ENCODE peak calls at places on chromosomes 3 and 15, in six cellular contexts. X is body of pancreas, Z is IMR-90, Q is stomach, T is Peyer's patch, D is sigmoid colon. I is an unnamed sample.

GRCh38 chr3:58612825-58613224 is 35.6 kb upstream of the FAM107A start:
- DNase-seq in T (no peak), D (no peak), Q (no peak), X (no peak), Z (no peak), I (no peak)

GRCh38 chr3:136751259-136752045 is 726 bp downstream of the STAG1 start:
- DNase-seq in X (peak; percentile 77), D (peak; percentile 87), Q (peak; percentile 81), T (peak; percentile 52), Z (peak; percentile 73), I (peak; percentile 89)

GRCh38 chr3:59605944-59606534 is 556.2 kb upstream of the CFAP20DC start:
- DNase-seq in X (no peak), D (no peak), T (no peak), Z (no peak), Q (no peak), I (no peak)

GRCh38 chr3:49222002-49222401 is 50.6 kb downstream of the KLHDC8B start:
- DNase-seq in D (no peak), Z (no peak), T (no peak), X (no peak), Q (no peak), I (no peak)

GRCh38 chr3:107222927-107223326 is 154.3 kb upstream of the CCDC54 start:
- DNase-seq in Q (no peak), D (no peak), X (no peak), Z (peak; percentile 88), T (no peak), I (no peak)

GRCh38 chr3:186004671-186005070 is 66.9 kb upstream of the TRA2B start:
- DNase-seq in Z (no peak), T (no peak), Q (no peak), X (no peak), D (no peak), I (no peak)

GRCh38 chr3:129233538-129233937 is 15.9 kb upstream of the COPG1 start:
- DNase-seq in Z (no peak), Q (peak; percentile 31), T (peak; percentile 85), D (peak; percentile 78), X (no peak), I (peak; percentile 78)

GRCh38 chr3:173092038-173092437 is 49.0 kb downstream of the SPATA16 start:
- DNase-seq in X (no peak), Q (no peak), T (no peak), Z (no peak), D (no peak), I (no peak)

GRCh38 chr3:58052373-58053273 is 44.4 kb downstream of the FLNB start:
- DNase-seq in D (peak; percentile 94), Q (peak; percentile 78), X (peak; percentile 70), T (peak; percentile 44), Z (peak; percentile 99), I (peak; percentile 93)

GRCh38 chr15:94749848-94750617 is 518.7 kb downstream of the MCTP2 start:
- DNase-seq in X (no peak), Z (no peak), D (peak; percentile 66), Q (no peak), T (no peak), I (no peak)

GRCh38 chr3:135992072-135992471 is 26.5 kb downstream of the PPP2R3A start:
- DNase-seq in T (no peak), Q (no peak), D (no peak), X (no peak), Z (peak; percentile 92), I (no peak)

GRCh38 chr3:136860541-136860940 is 1.5 kb upstream of the NCK1 start:
- DNase-seq in Q (no peak), D (no peak), X (no peak), T (no peak), Z (no peak), I (no peak)

GRCh38 chr3:154105218-154105975 is 15.8 kb upstream of the ARHGEF26 start:
- DNase-seq in X (no peak), Z (peak; percentile 3), Q (no peak), T (no peak), D (no peak), I (no peak)

GRCh38 chr15:84886211-84886983 is 1.9 kb downstream of the SLC28A1 start:
- DNase-seq in X (no peak), Q (no peak), Z (no peak), T (no peak), D (no peak), I (no peak)

GRCh38 chr15:66698318-66698961 is 3.6 kb upstream of the SMAD6 start:
- DNase-seq in D (peak; percentile 76), T (no peak), Q (peak; percentile 77), Z (peak; percentile 56), X (peak; percentile 65), I (peak; percentile 69)

GRCh38 chr15:89669309-89669865 is 9.8 kb downstream of the PLIN1 start:
- DNase-seq in X (no peak), Q (no peak), Z (no peak), T (no peak), D (no peak), I (no peak)

GRCh38 chr3:169668957-169669681 is 5.6 kb upstream of the MECOM start:
- DNase-seq in T (no peak), D (peak; percentile 70), X (peak; percentile 93), Z (peak; percentile 50), Q (peak; percentile 91), I (peak; percentile 51)

GRCh38 chr3:143090486-143090885 is 29.1 kb upstream of the CHST2 start:
- DNase-seq in D (no peak), Z (no peak), Q (peak; percentile 29), T (no peak), X (no peak), I (no peak)

GRCh38 chr3:11091088-11091590 is 63.2 kb upstream of the HRH1 start:
- DNase-seq in Q (no peak), Z (peak; percentile 39), X (no peak), D (peak; percentile 82), T (no peak), I (peak; percentile 36)

GRCh38 chr3:11116336-11117059 is 37.8 kb upstream of the HRH1 start:
- DNase-seq in D (no peak), Z (peak; percentile 37), T (no peak), Q (no peak), X (no peak), I (no peak)

GRCh38 chr3:32569540-32570425 is 875 bp downstream of the DYNC1LI1 start:
- DNase-seq in T (peak; percentile 54), D (peak; percentile 83), X (peak; percentile 64), Q (peak; percentile 67), Z (peak; percentile 23), I (peak; percentile 60)

GRCh38 chr3:32492684-32493436 is 9.8 kb downstream of the CMTM6 start:
- DNase-seq in Z (peak; percentile 46), X (no peak), Q (no peak), D (no peak), T (no peak), I (no peak)

GRCh38 chr3:71466483-71466882 is 117.0 kb downstream of the FOXP1 start:
- DNase-seq in Z (no peak), T (no peak), D (no peak), X (no peak), Q (no peak), I (no peak)

GRCh38 chr3:12471228-12471627 is 13.1 kb upstream of the TSEN2 start:
- DNase-seq in X (no peak), Q (no peak), Z (no peak), T (no peak), D (no peak), I (no peak)

GRCh38 chr3:1007890-1008289 is 84.9 kb upstream of the CNTN6 start:
- DNase-seq in T (no peak), X (no peak), Z (no peak), Q (no peak), D (no peak), I (no peak)

GRCh38 chr3:38521391-38521987 is 25.3 kb downstream of the EXOG start:
- DNase-seq in D (no peak), Q (peak; percentile 73), X (peak; percentile 71), T (peak; percentile 66), Z (peak; percentile 75), I (peak; percentile 76)

GRCh38 chr3:50550079-50550736 is 17.3 kb downstream of the C3orf18 start:
- DNase-seq in T (peak; percentile 48), Q (peak; percentile 72), Z (peak; percentile 20), X (peak; percentile 63), D (no peak), I (peak; percentile 69)

GRCh38 chr3:65979731-65980130 is 59.0 kb downstream of the MAGI1 start:
- DNase-seq in D (no peak), Z (peak; percentile 75), X (no peak), T (no peak), Q (no peak), I (no peak)

GRCh38 chr15:87781959-87782625 is 474.4 kb downstream of the NTRK3 start:
- DNase-seq in T (no peak), D (no peak), Z (no peak), Q (no peak), X (no peak), I (no peak)

DNA sequence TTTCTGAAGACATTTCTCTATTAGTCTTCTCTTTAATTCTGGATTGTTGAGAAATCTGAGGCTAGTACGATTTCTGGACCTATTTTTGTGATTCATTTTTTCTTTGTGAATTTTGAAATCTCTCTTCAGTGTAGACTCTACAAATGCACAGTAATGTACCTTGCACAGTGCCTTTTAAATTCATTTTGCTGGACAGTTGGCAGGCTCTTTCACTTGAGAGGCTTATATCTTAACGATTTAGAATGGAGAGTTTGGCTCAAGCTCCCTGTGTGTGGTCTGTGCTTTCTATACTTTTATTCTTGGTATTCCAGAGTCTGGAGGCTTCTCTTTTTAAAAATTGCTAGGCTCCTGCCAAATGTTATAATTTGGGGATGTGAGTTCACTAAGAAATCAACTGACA is 8.8 kb downstream of the CRYBG3 start:
- DNase-seq in D (no peak), X (no peak), T (no peak), Q (no peak), Z (no peak), I (no peak)
- H3K27ac ChIP-seq in D (peak overlapping the region; percentile 43), X (no peak overlapping the region), T (no peak overlapping the region), Q (no peak overlapping the region), Z (no peak overlapping the region), I (no peak overlapping the region)

GRCh38 chr3:117435481-117435880 is 725.9 kb downstream of the TUSC7 start:
- DNase-seq in T (no peak), Z (no peak), D (no peak), X (no peak), Q (no peak), I (no peak)

GRCh38 chr3:117434881-117435412 is 725.4 kb downstream of the TUSC7 start:
- DNase-seq in Q (no peak), D (no peak), X (no peak), Z (no peak), T (no peak), I (no peak)

GRCh38 chr3:117433439-117433838 is 723.9 kb downstream of the TUSC7 start:
- DNase-seq in T (no peak), X (no peak), Z (no peak), D (no peak), Q (no peak), I (no peak)
- H3K4me1 ChIP-seq in T (no peaks in the 10 kb centered on the region), X (peaks cover 7% of the 10 kb centered on the region), Z (no peaks in the 10 kb centered on the region), D (no peaks in the 10 kb centered on the region), Q (no peaks in the 10 kb centered on the region), I (no peaks in the 10 kb centered on the region)

GRCh38 chr3:141115752-141116541 is 64.8 kb downstream of the SPSB4 start:
- DNase-seq in X (no peak), D (peak; percentile 77), Z (no peak), Q (no peak), T (no peak), I (no peak)
- TF ChIP-seq POLR2A in X (no peak), D (no peak), Z (no peak), Q (no peak), T (no peak), I (no peak)

DNA sequence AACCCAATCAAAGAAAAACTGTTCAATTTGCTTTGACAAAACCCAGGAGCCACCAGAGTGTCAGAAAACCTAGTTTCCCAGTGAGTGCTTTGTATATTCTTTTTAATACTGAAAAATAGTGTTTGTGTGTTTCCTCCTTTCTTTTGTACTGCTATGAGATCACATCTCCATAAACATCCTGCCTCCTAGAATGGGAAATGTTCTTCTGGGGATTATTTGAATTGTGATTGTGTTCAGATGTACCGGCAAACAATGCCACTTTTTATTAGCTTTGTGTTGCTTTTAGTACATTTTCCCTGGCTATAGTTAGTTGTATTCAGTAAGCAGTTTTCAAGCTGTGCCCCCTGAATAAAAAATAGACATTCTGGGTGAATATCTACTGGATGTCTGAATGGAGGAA is 148.0 kb upstream of the NR2E3 start:
- DNase-seq in D (no peak), Q (no peak), Z (no peak), T (no peak), X (no peak), I (no peak)
- H3K27ac ChIP-seq in D (no peak overlapping the region), Q (peak overlapping the region; percentile 35), Z (no peak overlapping the region), T (no peak overlapping the region), X (no peak overlapping the region), I (no peak overlapping the region)

I was measured in adrenal gland.